ENCODE peak calls at places on chromosome 12, in four cellular contexts. Y, X, U and H are unnamed samples.

GRCh38 chr12:116222358-116222757 is 55.1 kb downstream of the MED13L start:
- DNase-seq in X (peak; percentile 96), U (peak; percentile 98), Y (peak; percentile 78), H (no peak)

GRCh38 chr12:69341328-69341727 is 6.9 kb upstream of the LYZ start:
- DNase-seq in U (no peak), Y (no peak), X (no peak), H (no peak)

GRCh38 chr12:109863961-109864712 is 16.2 kb downstream of the GLTP start:
- DNase-seq in Y (peak; percentile 40), U (no peak), X (peak; percentile 50), H (no peak)

GRCh38 chr12:96308881-96309280 is 91.4 kb downstream of the CDK17 start:
- DNase-seq in X (peak; percentile 34), U (no peak), Y (no peak), H (no peak)

GRCh38 chr12:17992002-17992656 is 97.9 kb downstream of the RERGL start:
- DNase-seq in X (peak; percentile 27), U (peak; percentile 46), Y (peak; percentile 51), H (no peak)

GRCh38 chr12:9750276-9751203 is 10.2 kb downstream of the CD69 start:
- DNase-seq in U (peak; percentile 75), Y (peak; percentile 78), X (peak; percentile 77), H (no peak)

GRCh38 chr12:52390739-52391617 is 5.5 kb upstream of the KRT84 start:
- DNase-seq in Y (peak; percentile 39), U (no peak), X (no peak), H (no peak)

GRCh38 chr12:11581179-11581755 is 68.2 kb upstream of the ETV6 start:
- DNase-seq in U (peak; percentile 86), X (peak; percentile 83), Y (peak; percentile 84), H (no peak)

GRCh38 chr12:48061943-48062719 is 43.7 kb downstream of the SENP1 start:
- DNase-seq in U (no peak), Y (peak; percentile 38), X (no peak), H (no peak)

GRCh38 chr12:64729909-64730584 is 29.2 kb downstream of the GNS start:
- DNase-seq in X (no peak), Y (no peak), U (no peak), H (no peak)

GRCh38 chr12:90090929-90091651 is 382.5 kb upstream of the ATP2B1 start:
- DNase-seq in X (peak; percentile 96), Y (peak; percentile 78), U (peak; percentile 35), H (no peak)

GRCh38 chr12:117329756-117330155 is 31.7 kb downstream of the NOS1 start:
- DNase-seq in U (no peak), Y (no peak), X (no peak), H (no peak)

GRCh38 chr12:31574803-31575573 is 15.9 kb downstream of the DENND5B start:
- DNase-seq in Y (no peak), U (no peak), X (peak; percentile 19), H (no peak)

GRCh38 chr12:12734054-12734453 is 16.9 kb downstream of the CDKN1B start:
- DNase-seq in X (peak; percentile 66), Y (no peak), U (no peak), H (no peak)

GRCh38 chr12:51392556-51393237 is 1.5 kb upstream of the GALNT6 start:
- DNase-seq in X (peak; percentile 66), U (no peak), Y (peak; percentile 68), H (no peak)

GRCh38 chr12:125193798-125194562 is 128.7 kb downstream of the AACS start:
- DNase-seq in Y (no peak), X (no peak), U (no peak), H (no peak)

GRCh38 chr12:121811434-121812319 is 7.9 kb downstream of the SETD1B start:
- DNase-seq in X (peak; percentile 67), U (peak; percentile 70), Y (peak; percentile 89), H (no peak)

GRCh38 chr12:95532851-95533250 is 18.4 kb downstream of the USP44 start:
- DNase-seq in U (no peak), X (peak; percentile 27), Y (peak; percentile 23), H (no peak)

GRCh38 chr12:128381537-128381936 is 114.6 kb downstream of the TMEM132C start:
- DNase-seq in U (no peak), X (no peak), Y (no peak), H (no peak)

GRCh38 chr12:103877934-103878510 is 37.0 kb upstream of the NT5DC3 start:
- DNase-seq in Y (peak; percentile 86), U (peak; percentile 54), X (peak; percentile 69), H (no peak)

GRCh38 chr12:89384050-89384749 is 31.9 kb upstream of the DUSP6 start:
- DNase-seq in X (peak; percentile 93), Y (peak; percentile 56), U (peak; percentile 59), H (no peak)

DNA sequence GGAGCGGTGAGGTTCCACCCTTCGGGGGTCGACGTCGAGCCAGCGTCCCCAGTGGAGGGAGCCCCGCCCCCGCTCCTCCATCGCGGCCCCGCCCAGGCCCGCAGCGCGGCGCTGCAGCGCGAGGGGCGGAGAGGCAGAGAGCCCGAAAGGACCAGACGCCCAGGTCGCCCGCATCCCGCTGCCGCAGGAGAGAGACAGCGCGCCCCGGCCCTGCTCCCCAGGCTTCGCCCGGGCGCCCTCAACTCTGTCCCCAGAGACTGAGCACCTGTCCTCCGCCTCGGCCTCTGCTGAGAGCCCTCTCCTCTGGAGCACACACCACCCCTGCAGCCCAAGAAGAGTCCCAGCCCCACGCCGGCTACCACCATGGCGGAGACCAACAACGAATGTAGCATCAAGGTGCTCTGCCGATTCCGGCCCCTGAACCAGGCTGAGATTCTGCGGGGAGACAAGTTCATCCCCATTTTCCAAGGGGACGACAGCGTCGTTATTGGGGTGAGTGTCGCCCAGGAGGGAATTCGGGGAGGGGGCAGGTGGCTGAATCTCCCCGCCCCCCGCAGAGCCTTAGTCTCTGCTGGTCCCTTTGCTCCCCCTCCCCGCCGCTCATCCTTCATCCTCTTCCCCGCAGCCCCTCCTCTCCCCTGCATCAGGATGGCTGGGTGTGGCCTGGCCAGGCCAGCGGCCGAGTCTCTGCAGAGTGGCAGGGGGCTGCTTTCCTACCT is at the start of gene KIF5A:
- DNase-seq in X (no peak), U (no peak), Y (peak; percentile 61), H (no peak)
- TF ChIP-seq CTCF in X (no peak), U (no peak), Y (peak; percentile 13), H (no peak)

GRCh38 chr12:2764398-2764797 is 30.4 kb upstream of the FKBP4 start:
- DNase-seq in Y (no peak), X (no peak), U (no peak), H (no peak)
- H3K4me1 ChIP-seq in Y (no peaks in the 10 kb centered on the region), X (no peaks in the 10 kb centered on the region), U (no peaks in the 10 kb centered on the region), H (no peaks in the 10 kb centered on the region)

DNA sequence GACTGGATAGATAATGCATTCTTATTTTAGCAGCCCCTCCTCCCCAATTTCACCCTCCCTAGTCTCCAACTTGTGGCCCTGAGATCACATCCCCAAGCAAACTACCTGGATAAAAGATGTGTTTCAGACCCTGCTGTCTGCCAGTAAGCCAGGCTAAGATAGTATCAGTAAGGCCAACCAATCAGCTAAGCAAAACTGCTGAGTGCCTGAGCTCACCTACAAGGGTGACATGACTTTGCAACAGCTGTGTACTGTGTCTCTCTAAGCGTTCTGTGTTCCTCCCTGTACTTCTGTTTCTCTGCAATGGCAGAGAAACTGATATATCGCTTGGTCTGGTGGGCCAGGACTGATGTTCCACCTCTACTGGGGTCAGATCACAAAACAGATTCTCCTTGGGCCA is 224.9 kb downstream of the BTG1 start:
- DNase-seq in X (no peak), U (no peak), Y (no peak), H (no peak)
- TF ChIP-seq CTCF in X (no peak), U (no peak), Y (no peak), H (no peak)

GRCh38 chr12:105470601-105471000 is 140.1 kb downstream of the C12orf75 start:
- DNase-seq in Y (no peak), U (no peak), X (no peak), H (no peak)

GRCh38 chr12:105469182-105469581 is 138.7 kb downstream of the C12orf75 start:
- DNase-seq in Y (no peak), U (no peak), X (no peak), H (no peak)

GRCh38 chr12:105468464-105468863 is 138.0 kb downstream of the C12orf75 start:
- DNase-seq in Y (no peak), U (no peak), X (no peak), H (no peak)

GRCh38 chr12:105470102-105470501 is 139.6 kb downstream of the C12orf75 start:
- DNase-seq in X (no peak), U (no peak), Y (no peak), H (no peak)

GRCh38 chr12:105469701-105470100 is 139.2 kb downstream of the C12orf75 start:
- DNase-seq in X (no peak), U (no peak), Y (no peak), H (no peak)
- H3K4me1 ChIP-seq in X (no peaks in the 10 kb centered on the region), U (no peaks in the 10 kb centered on the region), Y (peaks cover 2% of the 10 kb centered on the region), H (no peaks in the 10 kb centered on the region)